ENCODE peak calls at places on chromosomes 16 and 17, in six cellular contexts. K, N, Y, Z, J and E are unnamed samples.

GRCh38 chr16:89537549-89537925 is 22.9 kb upstream of the RPL13 start:
- DNase-seq in N (no peak), J (no peak), Z (no peak), Y (no peak), K (no peak), E (no peak)

GRCh38 chr17:975321-975982 is 4.1 kb downstream of the NXN start:
- DNase-seq in K (peak; percentile 47), N (peak; percentile 40), J (no peak), Z (no peak), Y (no peak), E (no peak)

GRCh38 chr16:526181-527014 is 1.1 kb upstream of the CAPN15 start:
- DNase-seq in Z (no peak), K (peak; percentile 92), Y (no peak), J (no peak), N (peak; percentile 49), E (no peak)

GRCh38 chr17:34616148-34616547 is 36.8 kb downstream of the TMEM132E start:
- DNase-seq in N (no peak), K (peak; percentile 51), J (no peak), Y (no peak), Z (no peak), E (no peak)

GRCh38 chr16:17211797-17212196 is 259.0 kb downstream of the XYLT1 start:
- DNase-seq in N (no peak), Z (peak; percentile 67), K (peak; percentile 38), Y (no peak), J (no peak), E (no peak)

GRCh38 chr17:40069751-40070643 is 7.2 kb downstream of the THRA start:
- DNase-seq in N (peak; percentile 51), Y (peak; percentile 50), K (no peak), J (no peak), Z (no peak), E (peak; percentile 43)

GRCh38 chr16:49854227-49855203 is 1.4 kb downstream of the ZNF423 start:
- DNase-seq in Y (no peak), K (peak; percentile 70), Z (no peak), J (no peak), N (peak; percentile 43), E (no peak)

GRCh38 chr16:72255785-72256184 is 83.8 kb upstream of the PMFBP1 start:
- DNase-seq in N (peak; percentile 4), Z (no peak), Y (no peak), K (no peak), J (no peak), E (no peak)

GRCh38 chr17:76869209-76869877 is 1.1 kb downstream of the MGAT5B start:
- DNase-seq in Y (no peak), K (no peak), N (no peak), Z (peak; percentile 75), J (no peak), E (no peak)

GRCh38 chr17:43766413-43767052 is 7.9 kb upstream of the SOST start:
- DNase-seq in Y (peak; percentile 68), K (peak; percentile 72), N (peak; percentile 28), Z (peak; percentile 86), J (no peak), E (peak; percentile 38)

GRCh38 chr16:65989861-65990260 is 376.6 kb upstream of the CDH5 start:
- DNase-seq in K (no peak), N (no peak), Y (peak; percentile 49), Z (no peak), J (no peak), E (no peak)

GRCh38 chr17:600576-601301 is 113.9 kb downstream of the VPS53 start:
- DNase-seq in N (peak; percentile 68), Y (no peak), Z (no peak), J (no peak), K (no peak), E (no peak)

GRCh38 chr16:84367297-84367680 is 1.0 kb upstream of the ATP2C2 start:
- DNase-seq in Z (no peak), J (no peak), Y (no peak), N (no peak), K (no peak), E (no peak)

GRCh38 chr17:75819723-75820410 is 24.3 kb downstream of the UNC13D start:
- DNase-seq in Z (no peak), J (peak; percentile 56), Y (no peak), N (no peak), K (no peak), E (no peak)

GRCh38 chr17:45316271-45317112 is at the start of gene MAP3K14:
- DNase-seq in Y (no peak), J (peak; percentile 90), N (peak; percentile 68), Z (peak; percentile 80), K (peak; percentile 86), E (peak; percentile 56)

DNA sequence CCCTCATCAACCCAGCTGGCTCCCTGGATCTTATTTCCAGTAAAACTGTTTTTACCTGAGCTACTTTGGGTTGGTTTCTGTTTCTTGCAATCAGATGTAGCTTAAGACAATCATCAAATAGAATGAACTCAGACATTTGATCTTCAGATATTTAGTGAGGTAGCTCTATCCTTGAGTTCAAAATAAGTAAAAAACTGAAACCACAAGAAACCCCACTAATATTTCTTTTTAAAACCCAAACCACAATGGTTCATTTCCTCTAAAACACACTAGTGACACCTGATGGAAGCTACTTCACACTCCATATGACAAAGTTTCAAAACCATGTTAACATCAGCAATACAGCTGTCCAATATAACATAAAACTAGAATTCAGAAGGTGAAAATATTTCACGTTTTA is 37.8 kb downstream of the CACNG1 start:
- DNase-seq in N (no peak), Y (no peak), Z (no peak), J (no peak), K (no peak), E (no peak)
- H3K4me3 ChIP-seq in N (no peak overlapping the region), Y (no peak overlapping the region), Z (no peak overlapping the region), J (no peak overlapping the region), K (no peak overlapping the region), E (no peak overlapping the region)

GRCh38 chr16:11032922-11033291 is 88.5 kb downstream of the CLEC16A start:
- DNase-seq in Y (peak; percentile 73), K (peak; percentile 32), J (peak; percentile 83), N (peak; percentile 88), Z (no peak), E (no peak)

GRCh38 chr16:11030990-11031510 is 86.7 kb downstream of the CLEC16A start:
- DNase-seq in N (no peak), Y (no peak), K (no peak), J (no peak), Z (no peak), E (no peak)

GRCh38 chr16:11034005-11034404 is 89.6 kb downstream of the CLEC16A start:
- DNase-seq in N (peak; percentile 65), J (no peak), K (no peak), Z (no peak), Y (peak; percentile 92), E (no peak)

GRCh38 chr16:11032000-11032921 is 87.9 kb downstream of the CLEC16A start:
- DNase-seq in Y (no peak), N (peak; percentile 75), Z (no peak), K (no peak), J (no peak), E (no peak)

DNA sequence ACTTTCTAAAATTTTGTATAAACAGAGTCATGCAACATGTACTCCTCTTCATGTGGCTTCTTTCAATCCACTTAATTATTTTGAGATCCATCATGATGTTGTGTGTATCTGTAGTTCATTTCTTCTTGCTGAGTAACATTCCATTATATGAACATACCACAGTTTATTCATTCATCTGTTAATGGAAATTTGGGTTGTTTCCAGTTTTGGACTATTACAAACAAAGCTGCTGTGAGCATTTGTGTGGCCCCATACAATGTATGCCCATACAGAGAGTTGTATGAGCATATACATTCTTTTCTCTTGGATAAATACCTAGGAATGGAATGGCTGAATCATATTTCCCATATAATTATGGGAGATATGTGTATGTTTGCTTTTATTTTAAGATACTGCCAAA is 85.6 kb downstream of the CLEC16A start:
- DNase-seq in J (no peak), Z (no peak), N (peak; percentile 63), K (no peak), Y (no peak), E (no peak)
- H3K4me1 ChIP-seq in J (peaks cover 36% of the 10 kb centered on the region), Z (no peaks in the 10 kb centered on the region), N (peaks cover 30% of the 10 kb centered on the region), K (peaks cover 25% of the 10 kb centered on the region), Y (no peaks in the 10 kb centered on the region), E (no peaks in the 10 kb centered on the region)

GRCh38 chr16:19478505-19478904 is 43.4 kb downstream of the GDE1 start:
- DNase-seq in Z (no peak), K (no peak), N (no peak), Y (no peak), J (no peak), E (no peak)

GRCh38 chr16:19479302-19479721 is 42.6 kb downstream of the GDE1 start:
- DNase-seq in J (no peak), N (no peak), Y (no peak), Z (no peak), K (no peak), E (no peak)

GRCh38 chr16:19486744-19487325 is 35.1 kb downstream of the GDE1 start:
- DNase-seq in K (no peak), Z (no peak), N (no peak), Y (no peak), J (no peak), E (no peak)

GRCh38 chr16:19481291-19481690 is 40.6 kb downstream of the GDE1 start:
- DNase-seq in N (peak; percentile 20), J (no peak), K (no peak), Y (no peak), Z (no peak), E (no peak)

GRCh38 chr16:19481769-19482168 is 40.1 kb downstream of the GDE1 start:
- DNase-seq in Y (no peak), Z (no peak), J (no peak), N (no peak), K (no peak), E (no peak)
- H3K27ac ChIP-seq in Y (no peak overlapping the region), Z (no peak overlapping the region), J (no peak overlapping the region), N (no peak overlapping the region), K (no peak overlapping the region), E (no peak overlapping the region)

GRCh38 chr17:17823433-17824118 is 13.2 kb downstream of the SREBF1 start:
- DNase-seq in K (peak; percentile 96), Z (peak; percentile 93), N (peak; percentile 73), J (peak; percentile 89), Y (peak; percentile 77), E (peak; percentile 68)

GRCh38 chr17:17820046-17820445 is 16.7 kb downstream of the SREBF1 start:
- DNase-seq in J (no peak), Y (no peak), Z (no peak), N (no peak), K (no peak), E (no peak)

GRCh38 chr17:17820457-17821158 is 16.2 kb downstream of the SREBF1 start:
- DNase-seq in J (no peak), Y (no peak), N (no peak), Z (no peak), K (no peak), E (no peak)

GRCh38 chr17:17824119-17824779 is 12.5 kb downstream of the SREBF1 start:
- DNase-seq in K (no peak), Y (no peak), Z (peak; percentile 68), J (no peak), N (no peak), E (no peak)

DNA sequence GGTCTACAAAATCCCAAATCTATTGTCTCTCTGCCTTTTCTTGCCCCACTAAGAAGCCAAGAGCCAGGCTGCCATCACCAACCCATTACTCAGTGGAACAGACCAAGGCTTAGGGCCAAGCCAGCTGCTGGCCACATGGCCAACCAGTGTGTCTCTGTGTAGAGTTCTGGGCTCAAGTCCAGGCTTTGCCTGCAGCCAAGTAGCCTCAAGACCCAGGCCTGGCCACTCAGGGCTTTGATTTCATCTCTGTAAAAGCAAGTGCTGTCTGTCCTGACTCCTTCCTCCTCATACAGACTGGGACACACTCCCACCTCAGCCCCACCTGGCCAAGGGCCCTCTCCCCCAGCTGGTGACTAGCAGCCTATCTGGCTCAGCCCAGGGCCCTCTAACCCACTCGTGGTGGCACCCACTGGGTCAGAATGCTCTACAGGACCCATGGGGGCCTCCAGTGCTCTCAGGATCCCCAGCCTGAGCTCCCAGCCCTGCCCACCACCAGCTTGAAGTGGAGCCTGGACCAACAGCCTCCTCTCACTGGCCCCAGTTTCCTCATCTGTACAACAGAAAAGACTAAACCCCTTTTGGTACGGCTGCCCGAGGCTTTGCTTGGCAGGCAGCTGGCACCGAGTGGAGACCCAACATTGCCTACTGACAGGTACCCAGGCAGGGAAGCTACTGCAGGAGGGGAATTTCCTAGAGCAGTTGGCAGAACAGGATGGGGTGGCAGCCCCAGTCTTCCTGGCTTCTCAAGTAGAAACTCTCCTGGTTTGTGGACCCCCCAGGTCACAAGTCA is 14.4 kb downstream of the SREBF1 start:
- DNase-seq in K (no peak), N (peak; percentile 92), Y (peak; percentile 86), Z (no peak), J (peak; percentile 87), E (no peak)
- H3K4me3 ChIP-seq in K (peak overlapping the region; percentile 39), N (peak overlapping the region; percentile 52), Y (peak overlapping the region; percentile 56), Z (no peak overlapping the region), J (peak overlapping the region; percentile 56), E (no peak overlapping the region)